ENCODE peak calls at places on chromosome 3, in five cellular contexts. U, Z, Y, K and S are unnamed samples.

GRCh38 chr3:50519471-50520089 is 16.1 kb upstream of the CACNA2D2 start:
- DNase-seq in U (peak; percentile 90), Z (peak; percentile 25), Y (peak; percentile 81), K (peak; percentile 61), S (peak; percentile 92)

GRCh38 chr3:45199837-45200648 is 26.0 kb downstream of the TMEM158 start:
- DNase-seq in U (peak; percentile 95), Z (peak; percentile 92), Y (no peak), K (no peak), S (peak; percentile 55)

GRCh38 chr3:23804441-23805227 is 1.1 kb upstream of the UBE2E1 start:
- DNase-seq in U (no peak), Z (no peak), Y (no peak), K (no peak), S (no peak)

GRCh38 chr3:127706785-127707351 is 34.1 kb downstream of the ABTB1 start:
- DNase-seq in U (no peak), Z (no peak), Y (no peak), K (no peak), S (peak; percentile 24)

GRCh38 chr3:123290962-123291361 is 89.2 kb downstream of the SEC22A start:
- DNase-seq in U (no peak), Z (no peak), Y (no peak), K (no peak), S (peak; percentile 22)

GRCh38 chr3:51441282-51442030 is 50.4 kb downstream of the RBM15B start:
- DNase-seq in U (no peak), Z (no peak), Y (no peak), K (no peak), S (no peak)

GRCh38 chr3:150421256-150421655 is 13.2 kb downstream of the TSC22D2 start:
- DNase-seq in U (peak; percentile 26), Z (no peak), Y (no peak), K (no peak), S (no peak)

GRCh38 chr3:55453871-55454496 is 33.1 kb downstream of the WNT5A start:
- DNase-seq in U (no peak), Z (no peak), Y (no peak), K (no peak), S (no peak)

GRCh38 chr3:104805042-104805441 is 561.7 kb upstream of the ALCAM start:
- DNase-seq in U (no peak), Z (no peak), Y (no peak), K (no peak), S (no peak)

GRCh38 chr3:42063886-42064285 is 27.3 kb upstream of the TRAK1 start:
- DNase-seq in U (no peak), Z (peak; percentile 79), Y (no peak), K (no peak), S (no peak)

GRCh38 chr3:28080716-28081115 is 160.7 kb upstream of the CMC1 start:
- DNase-seq in U (peak; percentile 3), Z (no peak), Y (no peak), K (no peak), S (no peak)

GRCh38 chr3:134769469-134769868 is 25.6 kb upstream of the EPHB1 start:
- DNase-seq in U (no peak), Z (no peak), Y (no peak), K (no peak), S (no peak)

GRCh38 chr3:14773281-14773680 is 45.5 kb upstream of the FGD5 start:
- DNase-seq in U (peak; percentile 46), Z (no peak), Y (no peak), K (no peak), S (no peak)

GRCh38 chr3:48980295-48980694 is 9.7 kb upstream of the P4HTM start:
- DNase-seq in U (no peak), Z (no peak), Y (no peak), K (no peak), S (no peak)

GRCh38 chr3:152381881-152382295 is 113.2 kb downstream of the MBNL1 start:
- DNase-seq in U (no peak), Z (no peak), Y (no peak), K (no peak), S (no peak)

GRCh38 chr3:16993227-16993626 is 108.5 kb downstream of the PLCL2 start:
- DNase-seq in U (no peak), Z (peak; percentile 52), Y (no peak), K (no peak), S (no peak)

GRCh38 chr3:67000006-67000405 is 1.9 kb downstream of the KBTBD8 start:
- DNase-seq in U (no peak), Z (peak; percentile 86), Y (no peak), K (no peak), S (no peak)

GRCh38 chr3:124850633-124851032 is 36.5 kb downstream of the ITGB5 start:
- DNase-seq in U (peak; percentile 51), Z (peak; percentile 70), Y (no peak), K (no peak), S (no peak)
- H2BK5ac ChIP-seq in U (no peak overlapping the region), Z (peak overlapping the region; percentile 73), Y (no peak overlapping the region), K (no peak overlapping the region), S (no peak overlapping the region)

DNA sequence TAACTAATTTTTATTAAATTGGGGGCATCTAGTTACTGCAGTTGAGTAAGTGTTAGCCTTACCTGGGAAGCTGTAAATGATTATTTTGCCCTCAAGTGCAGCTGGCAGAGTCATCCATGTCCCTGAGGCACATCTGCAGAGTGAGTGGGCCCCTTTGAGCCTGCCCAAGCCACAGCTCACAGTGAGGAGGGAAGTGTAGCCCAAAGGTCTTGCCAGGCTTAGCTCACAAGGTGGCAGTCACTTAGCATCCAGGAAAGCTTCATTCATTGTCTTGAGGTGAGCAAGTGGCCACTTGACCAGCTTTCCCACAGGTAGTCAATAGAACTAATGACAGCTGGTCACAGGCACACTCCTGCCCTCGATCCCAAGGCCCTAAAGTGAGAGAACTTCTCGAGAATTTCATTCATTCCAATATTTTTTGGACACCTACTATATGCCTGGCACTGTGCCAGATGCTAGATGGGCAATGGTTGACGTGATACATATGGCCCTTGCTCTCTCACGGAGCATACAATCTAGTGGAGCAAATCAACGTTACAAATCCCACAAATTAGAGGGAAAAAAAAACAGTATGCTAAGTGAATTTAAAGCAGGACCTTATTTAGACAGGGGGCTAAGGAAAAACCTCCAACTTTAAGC is 163.3 kb upstream of the IL12A start:
- DNase-seq in U (peak; percentile 33), Z (no peak), Y (no peak), K (no peak), S (no peak)
- H2AK5ac ChIP-seq in U (no peak overlapping the region), Z (peak overlapping the region; percentile 47), Y (no peak overlapping the region), K (peak overlapping the region; percentile 36), S (no peak overlapping the region)

DNA sequence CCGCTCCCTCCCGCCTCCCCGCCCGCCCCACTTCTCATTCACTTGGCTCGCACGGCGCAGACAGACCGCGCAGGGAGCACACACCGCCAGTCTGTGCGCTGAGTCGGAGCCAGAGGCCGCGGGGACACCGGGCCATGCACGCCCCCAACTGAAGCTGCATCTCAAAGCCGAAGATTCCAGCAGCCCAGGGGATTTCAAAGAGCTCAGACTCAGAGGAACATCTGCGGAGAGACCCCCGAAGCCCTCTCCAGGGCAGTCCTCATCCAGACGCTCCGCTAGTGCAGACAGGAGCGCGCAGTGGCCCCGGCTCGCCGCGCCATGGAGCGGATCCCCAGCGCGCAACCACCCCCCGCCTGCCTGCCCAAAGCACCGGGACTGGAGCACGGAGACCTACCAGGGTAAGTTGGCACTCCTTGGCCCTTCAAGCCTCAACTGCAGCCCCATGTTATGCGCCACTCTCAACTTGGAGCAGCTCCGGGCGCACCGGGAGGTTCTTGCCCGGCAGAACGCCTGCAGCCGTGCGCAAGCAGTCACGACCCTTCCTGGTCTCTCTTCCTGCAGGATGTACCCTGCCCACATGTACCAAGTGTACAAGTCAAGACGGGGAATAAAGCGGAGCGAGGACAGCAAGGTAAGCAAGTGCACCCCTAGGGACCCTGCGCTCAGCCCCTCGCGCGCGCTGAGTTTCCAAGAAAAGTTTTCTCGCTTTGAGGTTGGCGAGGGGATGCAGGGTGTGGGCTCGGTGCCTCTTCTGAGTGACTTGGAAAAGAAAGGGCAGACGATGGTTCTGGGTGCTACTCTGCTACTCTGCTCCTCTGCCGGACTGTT is at the start of gene BHLHE40:
- DNase-seq in U (no peak), Z (no peak), Y (no peak), K (no peak), S (no peak)
- H2BK15ac ChIP-seq in U (peak within 1 kb of the TSS; percentile 86), Z (peak within 1 kb of the TSS; percentile 61), Y (peak within 1 kb of the TSS; percentile 2), K (peak within 1 kb of the TSS; percentile 89), S (no peak within 1 kb of the TSS)

GRCh38 chr3:112640864-112641751 is at the start of gene CCDC80:
- DNase-seq in U (peak; percentile 90), Z (peak; percentile 94), Y (no peak), K (no peak), S (no peak)
- H2BK5ac ChIP-seq in U (no peak within 1 kb of the TSS), Z (peak within 1 kb of the TSS; percentile 97), Y (peak within 1 kb of the TSS; percentile 73), K (no peak within 1 kb of the TSS), S (no peak within 1 kb of the TSS)

GRCh38 chr3:10534066-10534465 is 28.7 kb upstream of the ATP2B2 start:
- DNase-seq in U (no peak), Z (no peak), Y (no peak), K (no peak), S (no peak)

GRCh38 chr3:10531031-10531430 is 25.6 kb upstream of the ATP2B2 start:
- DNase-seq in U (no peak), Z (no peak), Y (no peak), K (no peak), S (no peak)

GRCh38 chr3:10533731-10534011 is 28.3 kb upstream of the ATP2B2 start:
- DNase-seq in U (no peak), Z (no peak), Y (no peak), K (no peak), S (no peak)

GRCh38 chr3:10530241-10530640 is 24.9 kb upstream of the ATP2B2 start:
- DNase-seq in U (no peak), Z (no peak), Y (no peak), K (no peak), S (no peak)

DNA sequence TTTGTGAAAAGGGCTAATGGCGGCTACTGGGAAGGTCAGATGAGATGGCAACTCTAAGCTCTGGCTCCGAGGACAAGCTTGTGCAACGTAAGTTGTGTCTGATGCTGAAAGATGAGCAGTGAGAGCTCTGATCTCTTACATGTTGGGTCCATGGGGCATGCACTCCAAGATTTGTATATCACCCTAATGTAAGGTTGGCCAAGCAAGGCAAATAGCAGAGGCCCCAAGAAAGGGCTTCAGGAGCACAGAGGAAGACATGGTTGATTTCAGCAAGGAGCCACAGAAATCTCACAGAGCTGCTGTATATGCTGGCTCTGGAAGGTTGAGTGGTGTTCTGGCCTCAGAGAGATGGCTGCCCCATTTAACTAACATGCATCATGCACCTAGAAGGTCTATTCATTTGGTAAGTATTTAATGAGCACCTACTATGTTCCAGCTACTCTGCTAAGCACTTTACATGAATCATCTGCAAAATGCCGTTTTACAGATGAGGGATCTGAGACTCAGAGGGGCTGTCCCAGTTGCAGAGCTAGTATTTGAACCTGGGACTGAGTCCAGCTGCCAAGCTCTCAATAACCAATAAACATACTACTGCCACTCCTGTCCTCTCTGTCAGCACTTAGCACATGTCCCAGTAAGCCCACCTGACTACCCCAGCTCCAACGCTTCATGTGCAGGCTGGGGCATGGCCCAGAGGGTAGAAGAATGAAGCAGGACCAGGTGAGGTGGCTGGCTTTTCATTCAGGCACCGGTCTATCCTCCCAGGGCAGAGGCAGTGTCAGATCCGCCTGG is 27.7 kb upstream of the ATP2B2 start:
- DNase-seq in U (no peak), Z (no peak), Y (no peak), K (no peak), S (peak; percentile 12)
- H2AK5ac ChIP-seq in U (no peak overlapping the region), Z (no peak overlapping the region), Y (no peak overlapping the region), K (no peak overlapping the region), S (no peak overlapping the region)